ENCODE peak calls at places on chromosomes 12 and 14, in five cellular contexts. One of them, this sample, is unnamed.

GRCh38 chr14:45015133-45015532 is 53.1 kb downstream of the TOGARAM1 start:
- DNase-seq in mammary epithelial cell: no peak
- DNase-seq in amygdala: no peak
- DNase-seq in RWPE1: no peak
- DNase-seq in stimulated activated CD4-positive, alpha-beta T cell treated with anti-CD3 and anti-CD28 coated beads, Interleukin-1b, Interleukin-23, amount 100 ng/mL, for 4 hours: no peak
- DNase-seq in this sample: no peak

GRCh38 chr14:36604757-36605505 is 22.5 kb upstream of the NKX2-8 start:
- DNase-seq in mammary epithelial cell: peak
- DNase-seq in amygdala: no peak
- DNase-seq in RWPE1: peak
- DNase-seq in stimulated activated CD4-positive, alpha-beta T cell treated with anti-CD3 and anti-CD28 coated beads, Interleukin-1b, Interleukin-23, amount 100 ng/mL, for 4 hours: no peak
- DNase-seq in this sample: no peak

GRCh38 chr12:71392521-71393145 is 47.0 kb upstream of the LGR5 start:
- DNase-seq in mammary epithelial cell: peak
- DNase-seq in amygdala: no peak
- DNase-seq in RWPE1: peak
- DNase-seq in stimulated activated CD4-positive, alpha-beta T cell treated with anti-CD3 and anti-CD28 coated beads, Interleukin-1b, Interleukin-23, amount 100 ng/mL, for 4 hours: no peak
- DNase-seq in this sample: no peak

GRCh38 chr14:100547633-100548294 is 39.5 kb downstream of the BEGAIN start:
- DNase-seq in mammary epithelial cell: no peak
- DNase-seq in amygdala: no peak
- DNase-seq in RWPE1: peak
- DNase-seq in stimulated activated CD4-positive, alpha-beta T cell treated with anti-CD3 and anti-CD28 coated beads, Interleukin-1b, Interleukin-23, amount 100 ng/mL, for 4 hours: no peak
- DNase-seq in this sample: no peak

GRCh38 chr12:75130811-75131210 is 78.8 kb downstream of the KCNC2 start:
- DNase-seq in mammary epithelial cell: peak
- DNase-seq in amygdala: no peak
- DNase-seq in RWPE1: peak
- DNase-seq in stimulated activated CD4-positive, alpha-beta T cell treated with anti-CD3 and anti-CD28 coated beads, Interleukin-1b, Interleukin-23, amount 100 ng/mL, for 4 hours: no peak
- DNase-seq in this sample: no peak

GRCh38 chr12:54662028-54662427 is 13.9 kb upstream of the DCD start:
- DNase-seq in mammary epithelial cell: no peak
- DNase-seq in amygdala: no peak
- DNase-seq in RWPE1: no peak
- DNase-seq in stimulated activated CD4-positive, alpha-beta T cell treated with anti-CD3 and anti-CD28 coated beads, Interleukin-1b, Interleukin-23, amount 100 ng/mL, for 4 hours: no peak
- DNase-seq in this sample: no peak

GRCh38 chr12:66210840-66211239 is 21.8 kb downstream of the IRAK3 start:
- DNase-seq in mammary epithelial cell: no peak
- DNase-seq in amygdala: no peak
- DNase-seq in RWPE1: no peak
- DNase-seq in stimulated activated CD4-positive, alpha-beta T cell treated with anti-CD3 and anti-CD28 coated beads, Interleukin-1b, Interleukin-23, amount 100 ng/mL, for 4 hours: no peak
- DNase-seq in this sample: no peak

GRCh38 chr14:93023039-93023438 is 92.7 kb downstream of the ITPK1 start:
- DNase-seq in mammary epithelial cell: no peak
- DNase-seq in amygdala: no peak
- DNase-seq in RWPE1: no peak
- DNase-seq in stimulated activated CD4-positive, alpha-beta T cell treated with anti-CD3 and anti-CD28 coated beads, Interleukin-1b, Interleukin-23, amount 100 ng/mL, for 4 hours: no peak
- DNase-seq in this sample: no peak

GRCh38 chr12:29253916-29254625 is 105.0 kb downstream of the FAR2 start:
- DNase-seq in mammary epithelial cell: no peak
- DNase-seq in amygdala: no peak
- DNase-seq in RWPE1: no peak
- DNase-seq in stimulated activated CD4-positive, alpha-beta T cell treated with anti-CD3 and anti-CD28 coated beads, Interleukin-1b, Interleukin-23, amount 100 ng/mL, for 4 hours: no peak
- DNase-seq in this sample: no peak

GRCh38 chr14:80784824-80785223 is 156.7 kb downstream of the CEP128 start:
- DNase-seq in mammary epithelial cell: no peak
- DNase-seq in amygdala: no peak
- DNase-seq in RWPE1: no peak
- DNase-seq in stimulated activated CD4-positive, alpha-beta T cell treated with anti-CD3 and anti-CD28 coated beads, Interleukin-1b, Interleukin-23, amount 100 ng/mL, for 4 hours: no peak
- DNase-seq in this sample: no peak

GRCh38 chr14:104879201-104879982 is 14.3 kb downstream of the CEP170B start:
- DNase-seq in mammary epithelial cell: no peak
- DNase-seq in amygdala: no peak
- DNase-seq in RWPE1: no peak
- DNase-seq in stimulated activated CD4-positive, alpha-beta T cell treated with anti-CD3 and anti-CD28 coated beads, Interleukin-1b, Interleukin-23, amount 100 ng/mL, for 4 hours: no peak
- DNase-seq in this sample: no peak

GRCh38 chr14:100078997-100079561 is 13.9 kb downstream of the EVL start:
- DNase-seq in mammary epithelial cell: peak
- DNase-seq in amygdala: no peak
- DNase-seq in RWPE1: no peak
- DNase-seq in stimulated activated CD4-positive, alpha-beta T cell treated with anti-CD3 and anti-CD28 coated beads, Interleukin-1b, Interleukin-23, amount 100 ng/mL, for 4 hours: peak
- DNase-seq in this sample: peak

GRCh38 chr14:77660754-77661153 is 44.3 kb upstream of the SPTLC2 start:
- DNase-seq in mammary epithelial cell: no peak
- DNase-seq in amygdala: peak
- DNase-seq in RWPE1: no peak
- DNase-seq in stimulated activated CD4-positive, alpha-beta T cell treated with anti-CD3 and anti-CD28 coated beads, Interleukin-1b, Interleukin-23, amount 100 ng/mL, for 4 hours: no peak
- DNase-seq in this sample: no peak

GRCh38 chr14:104129556-104129955 is 8.8 kb upstream of the KIF26A start:
- DNase-seq in mammary epithelial cell: no peak
- DNase-seq in amygdala: no peak
- DNase-seq in RWPE1: no peak
- DNase-seq in stimulated activated CD4-positive, alpha-beta T cell treated with anti-CD3 and anti-CD28 coated beads, Interleukin-1b, Interleukin-23, amount 100 ng/mL, for 4 hours: no peak
- DNase-seq in this sample: no peak

GRCh38 chr14:64212666-64213065 is 81.5 kb downstream of the ESR2 start:
- DNase-seq in mammary epithelial cell: no peak
- DNase-seq in amygdala: no peak
- DNase-seq in RWPE1: no peak
- DNase-seq in stimulated activated CD4-positive, alpha-beta T cell treated with anti-CD3 and anti-CD28 coated beads, Interleukin-1b, Interleukin-23, amount 100 ng/mL, for 4 hours: no peak
- DNase-seq in this sample: no peak

GRCh38 chr14:96811265-96811664 is 14.1 kb downstream of the VRK1 start:
- DNase-seq in mammary epithelial cell: peak
- DNase-seq in amygdala: no peak
- DNase-seq in RWPE1: peak
- DNase-seq in stimulated activated CD4-positive, alpha-beta T cell treated with anti-CD3 and anti-CD28 coated beads, Interleukin-1b, Interleukin-23, amount 100 ng/mL, for 4 hours: no peak
- DNase-seq in this sample: no peak

GRCh38 chr12:128204725-128205124 is 62.2 kb upstream of the TMEM132C start:
- DNase-seq in mammary epithelial cell: no peak
- DNase-seq in amygdala: no peak
- DNase-seq in RWPE1: no peak
- DNase-seq in stimulated activated CD4-positive, alpha-beta T cell treated with anti-CD3 and anti-CD28 coated beads, Interleukin-1b, Interleukin-23, amount 100 ng/mL, for 4 hours: no peak
- DNase-seq in this sample: no peak

GRCh38 chr12:15116073-15116472 is 105.1 kb downstream of the RERG start:
- DNase-seq in mammary epithelial cell: no peak
- DNase-seq in amygdala: no peak
- DNase-seq in RWPE1: no peak
- DNase-seq in stimulated activated CD4-positive, alpha-beta T cell treated with anti-CD3 and anti-CD28 coated beads, Interleukin-1b, Interleukin-23, amount 100 ng/mL, for 4 hours: no peak
- DNase-seq in this sample: no peak

GRCh38 chr14:77791225-77791600 is 8.7 kb upstream of the ADCK1 start:
- DNase-seq in mammary epithelial cell: no peak
- DNase-seq in amygdala: no peak
- DNase-seq in RWPE1: no peak
- DNase-seq in stimulated activated CD4-positive, alpha-beta T cell treated with anti-CD3 and anti-CD28 coated beads, Interleukin-1b, Interleukin-23, amount 100 ng/mL, for 4 hours: no peak
- DNase-seq in this sample: no peak

GRCh38 chr12:52280319-52280795 is 5.9 kb downstream of the KRT86 start:
- DNase-seq in mammary epithelial cell: peak
- DNase-seq in amygdala: no peak
- DNase-seq in RWPE1: peak
- DNase-seq in stimulated activated CD4-positive, alpha-beta T cell treated with anti-CD3 and anti-CD28 coated beads, Interleukin-1b, Interleukin-23, amount 100 ng/mL, for 4 hours: no peak
- DNase-seq in this sample: no peak

GRCh38 chr14:53306267-53306721 is 153.2 kb upstream of the DDHD1 start:
- DNase-seq in mammary epithelial cell: no peak
- DNase-seq in amygdala: peak
- DNase-seq in RWPE1: peak
- DNase-seq in stimulated activated CD4-positive, alpha-beta T cell treated with anti-CD3 and anti-CD28 coated beads, Interleukin-1b, Interleukin-23, amount 100 ng/mL, for 4 hours: peak
- DNase-seq in this sample: peak

GRCh38 chr12:107803092-107803491 is 28.6 kb downstream of the ASCL4 start:
- DNase-seq in mammary epithelial cell: no peak
- DNase-seq in amygdala: no peak
- DNase-seq in RWPE1: no peak
- DNase-seq in stimulated activated CD4-positive, alpha-beta T cell treated with anti-CD3 and anti-CD28 coated beads, Interleukin-1b, Interleukin-23, amount 100 ng/mL, for 4 hours: no peak
- DNase-seq in this sample: no peak

GRCh38 chr12:6819069-6820030 is 2.3 kb upstream of the GPR162 start:
- DNase-seq in mammary epithelial cell: no peak
- DNase-seq in amygdala: no peak
- DNase-seq in RWPE1: no peak
- DNase-seq in stimulated activated CD4-positive, alpha-beta T cell treated with anti-CD3 and anti-CD28 coated beads, Interleukin-1b, Interleukin-23, amount 100 ng/mL, for 4 hours: no peak
- DNase-seq in this sample: no peak

GRCh38 chr12:127293507-127294310 is 973.3 kb upstream of the TMEM132C start:
- DNase-seq in mammary epithelial cell: peak
- DNase-seq in amygdala: no peak
- DNase-seq in RWPE1: peak
- DNase-seq in stimulated activated CD4-positive, alpha-beta T cell treated with anti-CD3 and anti-CD28 coated beads, Interleukin-1b, Interleukin-23, amount 100 ng/mL, for 4 hours: no peak
- DNase-seq in this sample: peak

GRCh38 chr14:100523536-100524025 is 63.6 kb downstream of the BEGAIN start:
- DNase-seq in mammary epithelial cell: no peak
- DNase-seq in amygdala: no peak
- DNase-seq in RWPE1: no peak
- DNase-seq in stimulated activated CD4-positive, alpha-beta T cell treated with anti-CD3 and anti-CD28 coated beads, Interleukin-1b, Interleukin-23, amount 100 ng/mL, for 4 hours: no peak
- DNase-seq in this sample: no peak

GRCh38 chr12:86600664-86601231 is 344.6 kb upstream of the MGAT4C start:
- DNase-seq in mammary epithelial cell: no peak
- DNase-seq in amygdala: no peak
- DNase-seq in RWPE1: no peak
- DNase-seq in stimulated activated CD4-positive, alpha-beta T cell treated with anti-CD3 and anti-CD28 coated beads, Interleukin-1b, Interleukin-23, amount 100 ng/mL, for 4 hours: no peak
- DNase-seq in this sample: no peak

GRCh38 chr12:70876952-70877351 is 43.6 kb downstream of the PTPRR start:
- DNase-seq in mammary epithelial cell: peak
- DNase-seq in amygdala: no peak
- DNase-seq in RWPE1: peak
- DNase-seq in stimulated activated CD4-positive, alpha-beta T cell treated with anti-CD3 and anti-CD28 coated beads, Interleukin-1b, Interleukin-23, amount 100 ng/mL, for 4 hours: no peak
- DNase-seq in this sample: no peak

GRCh38 chr12:2795291-2796186 is 769 bp downstream of the FKBP4 start:
- DNase-seq in mammary epithelial cell: peak
- DNase-seq in amygdala: peak
- DNase-seq in RWPE1: peak
- DNase-seq in stimulated activated CD4-positive, alpha-beta T cell treated with anti-CD3 and anti-CD28 coated beads, Interleukin-1b, Interleukin-23, amount 100 ng/mL, for 4 hours: peak
- DNase-seq in this sample: peak

GRCh38 chr14:89185919-89186849 is 230.8 kb downstream of the FOXN3 start:
- DNase-seq in mammary epithelial cell: peak
- DNase-seq in amygdala: no peak
- DNase-seq in RWPE1: peak
- DNase-seq in stimulated activated CD4-positive, alpha-beta T cell treated with anti-CD3 and anti-CD28 coated beads, Interleukin-1b, Interleukin-23, amount 100 ng/mL, for 4 hours: no peak
- DNase-seq in this sample: no peak

This sample was measured in activated T-helper 9 cell treated with anti-CD3 and anti-CD28 coated beads, Interleukin-2, amount 50 U/mL, for 16 hours.